ENCODE peak calls at places on chromosomes 6 and 20, in four cellular contexts. O is T-helper 1 cell; Q is NCI-H2171 treated with DMSO at 0.1 percent for 48 hours; H is activated naive CD8-positive, alpha-beta T cell treated with anti-CD3 and anti-CD28 coated beads, Interleukin-2, amount 50 U/mL, for 24 hours. D is an unnamed sample.

GRCh38 chr6:111015656-111016190 is 33.9 kb downstream of the RPF2 start:
- DNase-seq in H (no peak), O (no peak), Q (no peak), D (no peak)

GRCh38 chr6:95091823-95092436 is 485.4 kb upstream of the MANEA start:
- DNase-seq in H (no peak), Q (peak; percentile 84), O (peak; percentile 8), D (no peak)

GRCh38 chr6:169701218-169701952 is 444 bp downstream of the WDR27 start:
- DNase-seq in Q (peak; percentile 50), H (peak; percentile 29), O (no peak), D (no peak)

GRCh38 chr6:20377623-20378265 is 23.9 kb upstream of the E2F3 start:
- DNase-seq in Q (peak; percentile 88), H (no peak), O (peak; percentile 24), D (no peak)

GRCh38 chr6:149445095-149445466 is 39.7 kb downstream of the ZC3H12D start:
- DNase-seq in H (no peak), Q (no peak), O (peak; percentile 47), D (no peak)

GRCh38 chr20:63284981-63285524 is 7.9 kb upstream of the COL20A1 start:
- DNase-seq in Q (no peak), O (no peak), H (no peak), D (no peak)

GRCh38 chr6:111417181-111417585 is 65.8 kb downstream of the REV3L start:
- DNase-seq in H (no peak), O (no peak), Q (peak; percentile 61), D (no peak)

GRCh38 chr20:43751167-43752050 is 24.6 kb upstream of the GTSF1L start:
- DNase-seq in H (peak; percentile 60), Q (peak; percentile 54), O (peak; percentile 98), D (no peak)

GRCh38 chr20:57388953-57389694 is 2.1 kb upstream of the RBM38 start:
- DNase-seq in H (peak; percentile 67), O (peak; percentile 51), Q (no peak), D (no peak)

GRCh38 chr20:57178582-57179112 is 87.8 kb downstream of the BMP7 start:
- DNase-seq in O (no peak), Q (no peak), H (no peak), D (no peak)

GRCh38 chr6:24666097-24666615 is 543 bp downstream of the TDP2 start:
- DNase-seq in H (peak; percentile 38), O (peak; percentile 64), Q (peak; percentile 76), D (no peak)

GRCh38 chr20:45325367-45325766 is 17.3 kb upstream of the MATN4 start:
- DNase-seq in H (no peak), Q (no peak), O (no peak), D (no peak)

GRCh38 chr6:2953098-2953497 is 18.3 kb downstream of the SERPINB6 start:
- DNase-seq in Q (no peak), H (no peak), O (no peak), D (no peak)

GRCh38 chr20:24718696-24719095 is 230.4 kb upstream of the CST7 start:
- DNase-seq in Q (peak; percentile 99), H (no peak), O (no peak), D (no peak)

GRCh38 chr6:130848945-130849344 is 21.7 kb downstream of the SMLR1 start:
- DNase-seq in Q (no peak), H (peak; percentile 18), O (peak; percentile 62), D (no peak)

GRCh38 chr6:135858941-135859340 is 7.4 kb downstream of the PDE7B start:
- DNase-seq in O (no peak), Q (no peak), H (no peak), D (no peak)

GRCh38 chr20:59177266-59178250 is 13.9 kb downstream of the ZNF831 start:
- DNase-seq in Q (no peak), H (no peak), O (peak; percentile 84), D (no peak)

GRCh38 chr6:158567871-158568401 is 8.0 kb downstream of the TMEM181 start:
- DNase-seq in O (peak; percentile 45), Q (no peak), H (no peak), D (no peak)

GRCh38 chr6:143973097-143973979 is 34.7 kb downstream of the PLAGL1 start:
- DNase-seq in O (no peak), H (no peak), Q (no peak), D (no peak)